ENCODE peak calls at places on chromosomes 4 and X, in five cellular contexts. Y is stimulated activated CD4-positive, alpha-beta T cell treated with anti-CD3 and anti-CD28 coated beads, Interleukin-1b, Interleukin-23, amount 100 ng/mL, for 48 hours; J is AG04449; K is NCI-H1417; A is RCC 7860. R is an unnamed sample.

GRCh38 chrX:7996414-7996813 is 69.2 kb upstream of the PNPLA4 start:
- DNase-seq in J (no peak), Y (peak), K (peak), A (no peak), R (peak)

GRCh38 chr4:152327606-152328453 is 208.1 kb downstream of the FBXW7 start:
- DNase-seq in J (no peak), K (no peak), Y (no peak), A (no peak), R (no peak)

GRCh38 chr4:148740701-148741100 is 298.5 kb upstream of the NR3C2 start:
- DNase-seq in K (no peak), Y (no peak), J (no peak), A (no peak), R (no peak)

GRCh38 chr4:4492161-4492847 is 49.5 kb downstream of the STX18 start:
- DNase-seq in K (no peak), J (peak), A (no peak), Y (no peak), R (no peak)

GRCh38 chr4:1000686-1001260 is 7.6 kb upstream of the SLC26A1 start:
- DNase-seq in K (no peak), A (no peak), Y (no peak), J (no peak), R (no peak)

GRCh38 chr4:24091632-24092240 is 201.9 kb upstream of the PPARGC1A start:
- DNase-seq in A (no peak), J (no peak), K (no peak), Y (no peak), R (no peak)

GRCh38 chr4:168856312-168856711 is 153.7 kb downstream of the CBR4 start:
- DNase-seq in J (peak), K (no peak), A (peak), Y (no peak), R (no peak)

GRCh38 chr4:184386271-184386781 is 88.0 kb downstream of the IRF2 start:
- DNase-seq in A (no peak), J (no peak), Y (no peak), K (peak), R (no peak)

GRCh38 chrX:23548164-23548563 is 119.1 kb upstream of the PRDX4 start:
- DNase-seq in J (no peak), Y (no peak), A (no peak), K (no peak), R (no peak)

GRCh38 chrX:8879750-8880149 is 78.6 kb upstream of the FAM9A start:
- DNase-seq in K (no peak), J (no peak), A (no peak), Y (peak), R (no peak)

GRCh38 chr4:165426769-165427168 is 48.0 kb downstream of the CPE start:
- DNase-seq in Y (no peak), A (no peak), K (no peak), J (no peak), R (no peak)

GRCh38 chrX:47623540-47624027 is 3.9 kb upstream of the SYN1 start:
- DNase-seq in J (no peak), A (no peak), Y (peak), K (peak), R (peak)

GRCh38 chr4:65624651-65625050 is 45.6 kb downstream of the EPHA5 start:
- DNase-seq in J (no peak), K (no peak), Y (no peak), A (no peak), R (no peak)

GRCh38 chr4:182221987-182222386 is 21.2 kb upstream of the TENM3 start:
- DNase-seq in J (no peak), A (no peak), Y (no peak), K (no peak), R (no peak)